ENCODE peak calls at places on chromosomes 4 and X, in four cellular contexts. B is ovary, E is tibial nerve, F is tibial artery. J is an unnamed sample. For H3K4me1, the result is how much of the 10 kb centered on the place peaks cover.

GRCh38 chr4:172143605-172144314 is 330.6 kb downstream of the GALNTL6 start:
- DNase-seq in F (no peak), B (no peak), E (no peak), J (no peak)

GRCh38 chr4:88962430-88962829 is 94.6 kb downstream of the FAM13A start:
- DNase-seq in B (no peak), F (no peak), E (no peak), J (no peak)

GRCh38 chr4:38004062-38004461 is 43.9 kb downstream of the PTTG2 start:
- DNase-seq in B (no peak), E (no peak), F (no peak), J (no peak)

GRCh38 chr4:110411599-110412011 is 64.3 kb upstream of the ENPEP start:
- DNase-seq in E (no peak), B (no peak), F (no peak), J (no peak)

GRCh38 chr4:84849051-84849640 is 117.3 kb downstream of the WDFY3 start:
- DNase-seq in F (no peak), E (no peak), B (no peak), J (no peak)

GRCh38 chr4:166657261-166657660 is 577.0 kb downstream of the SPOCK3 start:
- DNase-seq in E (no peak), F (no peak), B (no peak), J (no peak)

GRCh38 chr4:64248151-64248550 is 161.1 kb downstream of the TECRL start:
- DNase-seq in E (no peak), F (no peak), B (no peak), J (no peak)

GRCh38 chrX:119041175-119041574 is 31.6 kb upstream of the CT47C1 start:
- DNase-seq in E (peak), F (peak), B (peak), J (no peak)

GRCh38 chr4:1137850-1138249 is 24.5 kb upstream of the RNF212 start:
- DNase-seq in E (no peak), B (no peak), F (no peak), J (no peak)

GRCh38 chr4:1133033-1133432 is 19.7 kb upstream of the RNF212 start:
- DNase-seq in E (no peak), B (no peak), F (no peak), J (no peak)

GRCh38 chr4:1136028-1136427 is 22.7 kb upstream of the RNF212 start:
- DNase-seq in E (no peak), B (no peak), F (no peak), J (no peak)

GRCh38 chr4:1137063-1137771 is 23.9 kb upstream of the RNF212 start:
- DNase-seq in F (no peak), B (no peak), E (no peak), J (no peak)
- H3K4me1 ChIP-seq in F (under half), B (under half), E (under half), J (under half)

GRCh38 chr4:76591992-76592391 is 157.0 kb downstream of the SHROOM3 start:
- DNase-seq in E (no peak), F (no peak), B (no peak), J (no peak)
- H3K4me1 ChIP-seq in E (under half), F (under half), B (under half), J (under half)

DNA sequence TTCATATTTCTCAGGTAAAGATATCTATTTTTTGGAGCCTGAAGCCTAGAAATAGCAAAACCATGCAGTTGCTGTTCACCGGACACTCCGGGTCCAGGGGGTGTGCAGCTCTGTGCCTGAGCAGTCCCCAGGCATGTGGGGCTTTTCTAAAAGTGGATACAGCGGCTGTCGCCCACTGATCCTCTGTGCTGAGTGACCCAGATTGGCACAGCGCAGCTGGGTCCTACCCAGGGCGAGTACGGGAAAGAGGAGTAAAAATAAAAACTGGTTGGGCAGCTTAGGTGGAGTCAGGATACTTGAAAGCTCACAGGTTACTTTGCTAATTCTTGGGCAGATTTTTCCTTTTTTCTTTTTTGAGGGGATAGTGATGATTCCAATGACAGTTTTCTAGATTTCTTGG is 118.8 kb downstream of the UCHL1 start:
- DNase-seq in F (no peak), E (no peak), B (no peak), J (no peak)
- H3K4me1 ChIP-seq in F (under half), E (under half), B (under half), J (under half)

GRCh38 chr4:22129454-22130075 is 181.0 kb upstream of the KCNIP4 start:
- DNase-seq in E (no peak), B (no peak), F (no peak), J (no peak)
- H3K4me1 ChIP-seq in E (under half), B (under half), F (under half), J (under half)

GRCh38 chrX:69307029-69307428 is 141.8 kb upstream of the PJA1 start:
- DNase-seq in F (no peak), B (no peak), E (no peak), J (no peak)
- H3K4me1 ChIP-seq in F (under half), B (under half), E (under half), J (under half)

GRCh38 chr4:147515220-147515936 is 34.5 kb downstream of the EDNRA start:
- DNase-seq in F (no peak), E (no peak), B (no peak), J (no peak)
- H3K4me1 ChIP-seq in F (under half), E (under half), B (under half), J (under half)

DNA sequence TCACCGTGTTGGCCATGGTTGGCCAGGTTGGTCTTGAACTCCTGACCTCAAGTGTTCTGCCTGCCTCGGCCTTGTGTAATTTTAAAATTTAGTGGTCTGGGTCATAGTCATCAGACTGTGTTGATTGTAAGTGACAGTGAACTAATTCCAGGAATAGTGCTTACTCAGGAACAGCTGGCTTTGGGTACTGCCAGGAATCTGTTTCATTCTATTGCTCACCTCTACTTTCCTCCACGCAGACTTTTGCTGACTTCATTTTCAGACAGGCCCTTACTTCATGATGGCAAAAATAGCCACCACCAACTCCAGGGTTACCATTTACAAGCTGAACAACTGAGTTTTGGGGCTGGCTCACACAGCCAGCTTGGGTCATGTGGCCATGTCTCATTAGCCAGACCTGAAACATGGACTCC is 54.6 kb downstream of the FNIP2 start:
- DNase-seq in E (no peak), B (no peak), F (no peak), J (no peak)
- H3K4me1 ChIP-seq in E (under half), B (under half), F (under half), J (under half)

J was measured in DND-41.